ENCODE peak calls at places on chromosomes 1 and 21, in six cellular contexts. A, I, T, V, G and J are unnamed samples.

GRCh38 chr1:7789828-7790227 is 5.7 kb downstream of the PER3 start:
- DNase-seq in A (no peak), I (no peak), T (no peak), V (no peak), G (no peak), J (no peak)

GRCh38 chr1:15737324-15738319 is 1.6 kb downstream of the SLC25A34 start:
- DNase-seq in A (no peak), I (no peak), T (no peak), V (no peak), G (no peak), J (no peak)

GRCh38 chr1:187481581-187482148 is 652.9 kb downstream of the PLA2G4A start:
- DNase-seq in A (no peak), I (no peak), T (no peak), V (no peak), G (no peak), J (no peak)

GRCh38 chr1:119715542-119715941 is 3.8 kb downstream of the PHGDH start:
- DNase-seq in A (no peak), I (no peak), T (no peak), V (peak; percentile 11), G (no peak), J (no peak)

GRCh38 chr1:15296602-15297321 is 49.7 kb downstream of the FHAD1 start:
- DNase-seq in A (no peak), I (no peak), T (no peak), V (no peak), G (no peak), J (no peak)

GRCh38 chr1:204091066-204091465 is 18.2 kb downstream of the SOX13 start:
- DNase-seq in A (no peak), I (no peak), T (no peak), V (no peak), G (no peak), J (no peak)

GRCh38 chr1:151251656-151252470 is 2.7 kb upstream of the PSMD4 start:
- DNase-seq in A (peak; percentile 83), I (peak; percentile 32), T (peak; percentile 57), V (peak; percentile 87), G (peak; percentile 62), J (peak; percentile 69)

GRCh38 chr1:225450491-225451191 is 22.8 kb upstream of the LBR start:
- DNase-seq in A (no peak), I (peak; percentile 7), T (peak; percentile 56), V (no peak), G (no peak), J (no peak)

GRCh38 chr1:12356004-12356890 is 126.4 kb downstream of the VPS13D start:
- DNase-seq in A (no peak), I (no peak), T (no peak), V (no peak), G (no peak), J (peak; percentile 73)

GRCh38 chr21:44829507-44830092 is 11.7 kb upstream of the SUMO3 start:
- DNase-seq in A (no peak), I (no peak), T (no peak), V (no peak), G (no peak), J (no peak)

GRCh38 chr1:164922585-164922984 is 363.6 kb downstream of the PBX1 start:
- DNase-seq in A (no peak), I (no peak), T (no peak), V (peak; percentile 52), G (no peak), J (no peak)

GRCh38 chr1:207866471-207867135 is 44.3 kb downstream of the CD34 start:
- DNase-seq in A (no peak), I (peak; percentile 67), T (peak; percentile 39), V (no peak), G (peak; percentile 78), J (peak; percentile 68)

GRCh38 chr1:204152310-204153044 is 633 bp upstream of the ETNK2 start:
- DNase-seq in A (no peak), I (peak; percentile 39), T (no peak), V (no peak), G (no peak), J (no peak)

GRCh38 chr1:234584926-234585325 is 25.1 kb downstream of the IRF2BP2 start:
- DNase-seq in A (no peak), I (no peak), T (peak; percentile 57), V (peak; percentile 61), G (no peak), J (no peak)

GRCh38 chr21:34942911-34943310 is 106.2 kb downstream of the RUNX1 start:
- DNase-seq in A (no peak), I (no peak), T (no peak), V (no peak), G (no peak), J (no peak)